ENCODE peak calls at places on chromosomes 7 and 10, in four cellular contexts. B is mesendoderm, G is astrocyte, D is Caco-2. S is an unnamed sample.

GRCh38 chr10:35074266-35074665 is 15.9 kb downstream of the CUL2 start:
- DNase-seq in B (no peak), D (no peak), G (no peak), S (no peak)

GRCh38 chr10:81680374-81680773 is 194.6 kb upstream of the NRG3 start:
- DNase-seq in D (no peak), G (no peak), B (no peak), S (no peak)

GRCh38 chr7:55140981-55141278 is 122.1 kb downstream of the EGFR start:
- DNase-seq in D (no peak), B (no peak), G (no peak), S (no peak)

GRCh38 chr10:133023216-133023843 is 64.4 kb upstream of the ADGRA1 start:
- DNase-seq in D (no peak), G (no peak), B (no peak), S (no peak)

GRCh38 chr7:142482899-142483658 is 225.2 kb upstream of the PRSS58 start:
- DNase-seq in B (peak; percentile 73), D (peak; percentile 50), G (no peak), S (no peak)

GRCh38 chr7:55774327-55775050 is 88.1 kb downstream of the SEPTIN14 start:
- DNase-seq in D (no peak), B (peak; percentile 49), G (peak; percentile 1), S (peak; percentile 77)

GRCh38 chr7:31372538-31372937 is 32.0 kb upstream of the NEUROD6 start:
- DNase-seq in G (no peak), D (no peak), B (no peak), S (no peak)

GRCh38 chr10:92239600-92240288 is 51.1 kb downstream of the CPEB3 start:
- DNase-seq in D (peak; percentile 40), G (peak; percentile 29), B (peak; percentile 53), S (no peak)

GRCh38 chr7:6640246-6640721 is 3.2 kb downstream of the ZNF316 start:
- DNase-seq in B (peak; percentile 97), G (peak; percentile 14), D (no peak), S (no peak)

GRCh38 chr7:17234398-17235021 is 63.9 kb upstream of the AHR start:
- DNase-seq in D (peak; percentile 48), G (peak; percentile 96), B (peak; percentile 58), S (no peak)

GRCh38 chr10:93579089-93579488 is 12.6 kb downstream of the FFAR4 start:
- DNase-seq in B (no peak), G (peak; percentile 18), D (peak; percentile 71), S (no peak)

GRCh38 chr7:155797262-155798250 is 14.7 kb downstream of the SHH start:
- DNase-seq in B (no peak), D (no peak), G (no peak), S (no peak)

GRCh38 chr10:110901954-110902819 is 16.8 kb downstream of the BBIP1 start:
- DNase-seq in B (peak; percentile 23), D (no peak), G (peak; percentile 83), S (no peak)

GRCh38 chr7:48274662-48275061 is 103.4 kb downstream of the ABCA13 start:
- DNase-seq in G (peak; percentile 83), B (peak; percentile 59), D (no peak), S (no peak)

GRCh38 chr10:68957654-68958053 is 1.7 kb downstream of the DDX21 start:
- DNase-seq in D (no peak), G (no peak), B (peak; percentile 8), S (no peak)

GRCh38 chr10:88702848-88703597 is 3.0 kb upstream of the LIPK start:
- DNase-seq in B (peak; percentile 94), D (peak; percentile 92), G (peak; percentile 86), S (no peak)

GRCh38 chr7:94054130-94054529 is 50.0 kb upstream of the BET1 start:
- DNase-seq in D (no peak), B (no peak), G (peak; percentile 69), S (no peak)

GRCh38 chr10:93995598-93996271 is 2.0 kb downstream of the PLCE1 start:
- DNase-seq in D (no peak), G (peak; percentile 81), B (no peak), S (no peak)

GRCh38 chr7:55545496-55545895 is 26.8 kb downstream of the VOPP1 start:
- DNase-seq in G (peak; percentile 80), B (no peak), D (no peak), S (no peak)

GRCh38 chr10:26269754-26270153 is 53.2 kb downstream of the GAD2 start:
- DNase-seq in G (peak; percentile 18), D (no peak), B (peak; percentile 85), S (no peak)

GRCh38 chr7:66643395-66643794 is 14.7 kb downstream of the KCTD7 start:
- DNase-seq in G (no peak), B (no peak), D (no peak), S (no peak)

GRCh38 chr7:31692451-31692850 is 5.4 kb downstream of the PPP1R17 start:
- DNase-seq in B (no peak), G (no peak), D (no peak), S (no peak)

GRCh38 chr10:98041352-98042043 is 11.1 kb upstream of the CRTAC1 start:
- DNase-seq in D (peak; percentile 65), B (peak; percentile 81), G (peak; percentile 14), S (no peak)

GRCh38 chr10:6583447-6583846 is 3.4 kb upstream of the PRKCQ start:
- DNase-seq in B (no peak), G (no peak), D (no peak), S (no peak)

GRCh38 chr7:86942081-86942480 is 117.4 kb downstream of the ELAPOR2 start:
- DNase-seq in D (no peak), B (no peak), G (no peak), S (no peak)

GRCh38 chr10:84427903-84428650 is 99.7 kb downstream of the CCSER2 start:
- DNase-seq in D (no peak), B (peak; percentile 61), G (peak; percentile 41), S (no peak)

GRCh38 chr10:124649209-124649608 is 95.0 kb downstream of the FAM53B start:
- DNase-seq in G (no peak), D (no peak), B (no peak), S (no peak)

GRCh38 chr7:20329389-20330175 is 1.1 kb upstream of the ITGB8 start:
- DNase-seq in D (peak; percentile 87), G (peak; percentile 75), B (peak; percentile 95), S (peak; percentile 78)

GRCh38 chr10:63717089-63717715 is 196.0 kb downstream of the REEP3 start:
- DNase-seq in B (no peak), G (no peak), D (no peak), S (no peak)

GRCh38 chr7:2523941-2524807 is 4.6 kb downstream of the LFNG start:
- DNase-seq in G (peak; percentile 65), B (peak; percentile 59), D (peak; percentile 80), S (peak; percentile 77)

GRCh38 chr10:86848747-86849146 is 92.3 kb downstream of the BMPR1A start:
- DNase-seq in B (no peak), D (no peak), G (no peak), S (no peak)

GRCh38 chr7:151166629-151167196 is 781 bp downstream of the GBX1 start:
- DNase-seq in D (no peak), G (no peak), B (no peak), S (no peak)
- H3K4me3 ChIP-seq in D (peak overlapping the region; percentile 40), G (peak overlapping the region; percentile 17), B (no peak overlapping the region), S (peak overlapping the region; percentile 37)

DNA sequence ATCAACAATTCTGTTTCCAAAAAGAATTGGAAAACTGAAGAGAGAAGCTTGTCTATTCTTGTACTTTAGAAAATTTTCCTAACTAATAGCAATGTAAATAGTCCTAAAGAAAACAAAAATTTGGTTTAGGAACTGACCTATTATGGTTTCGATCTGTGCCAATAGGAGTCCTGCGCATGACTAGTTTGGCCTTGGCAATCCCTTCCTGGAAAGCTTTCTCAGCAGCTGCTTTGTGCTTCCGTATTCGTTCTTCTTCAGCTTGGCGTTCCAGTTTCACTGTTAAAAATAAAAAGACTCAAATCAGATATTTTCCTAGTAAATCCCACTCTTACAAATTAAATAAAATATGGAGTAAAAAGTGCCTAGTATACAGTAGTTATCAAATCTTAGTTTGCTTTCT is 36.6 kb downstream of the FZD9 start:
- DNase-seq in D (no peak), B (no peak), G (no peak), S (no peak)
- H3K4me1 ChIP-seq in D (peaks cover 7% of the 10 kb centered on the region), B (no peaks in the 10 kb centered on the region), G (no peaks in the 10 kb centered on the region), S (no peaks in the 10 kb centered on the region)

DNA sequence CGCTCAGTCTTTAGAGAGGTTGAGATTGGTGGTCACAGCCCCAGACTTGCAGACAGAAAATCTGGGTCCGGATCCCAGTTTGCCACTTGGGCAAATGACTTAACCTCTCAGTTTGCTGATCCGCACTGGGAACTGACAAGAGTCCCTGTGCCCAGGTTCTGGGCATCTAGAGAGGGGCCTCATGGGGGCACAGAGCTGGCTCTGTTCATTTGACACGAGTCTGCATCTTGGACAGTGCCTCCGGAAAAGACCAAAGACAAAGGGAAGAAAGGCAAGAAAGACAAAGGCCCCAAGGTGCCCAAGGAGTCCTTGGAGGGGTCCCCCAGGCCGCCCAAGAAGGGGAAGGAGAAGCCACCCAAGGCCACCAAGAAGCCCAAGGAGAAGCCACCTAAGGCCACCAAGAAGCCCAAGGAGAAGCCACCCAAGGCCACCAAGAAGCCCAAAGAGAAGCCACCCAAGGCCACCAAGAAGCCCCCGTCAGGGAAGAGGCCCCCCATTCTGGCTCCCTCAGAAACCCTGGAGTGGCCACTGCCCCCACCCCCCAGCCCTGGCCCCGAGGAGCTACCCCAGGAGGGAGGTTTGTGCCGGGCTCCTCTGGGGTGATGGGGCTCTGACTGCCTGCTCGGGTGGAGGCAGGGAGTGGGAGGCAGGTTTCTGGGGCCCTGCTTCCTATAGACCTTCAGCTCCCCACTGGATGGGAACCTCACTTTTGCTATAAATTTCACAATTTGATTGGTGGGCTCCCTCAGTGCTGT is 2.3 kb downstream of the AEBP1 start:
- DNase-seq in G (no peak), B (no peak), D (no peak), S (no peak)
- H3K4me3 ChIP-seq in G (peak overlapping the region; percentile 70), B (no peak overlapping the region), D (no peak overlapping the region), S (peak overlapping the region; percentile 70)

GRCh38 chr7:27714831-27715444 is 25.0 kb upstream of the TAX1BP1 start:
- DNase-seq in B (no peak), D (no peak), G (peak; percentile 64), S (no peak)
- H3K4me1 ChIP-seq in B (no peaks in the 10 kb centered on the region), D (peaks cover 13% of the 10 kb centered on the region), G (peaks cover 10% of the 10 kb centered on the region), S (no peaks in the 10 kb centered on the region)

GRCh38 chr7:101165075-101165957 is at the start of gene VGF:
- DNase-seq in D (peak; percentile 95), G (peak; percentile 68), B (peak; percentile 97), S (peak; percentile 87)
- H3K4me3 ChIP-seq in D (peak within 1 kb of the TSS; percentile 63), G (peak within 1 kb of the TSS; percentile 41), B (peak within 1 kb of the TSS; percentile 28), S (peak within 1 kb of the TSS; percentile 67)

DNA sequence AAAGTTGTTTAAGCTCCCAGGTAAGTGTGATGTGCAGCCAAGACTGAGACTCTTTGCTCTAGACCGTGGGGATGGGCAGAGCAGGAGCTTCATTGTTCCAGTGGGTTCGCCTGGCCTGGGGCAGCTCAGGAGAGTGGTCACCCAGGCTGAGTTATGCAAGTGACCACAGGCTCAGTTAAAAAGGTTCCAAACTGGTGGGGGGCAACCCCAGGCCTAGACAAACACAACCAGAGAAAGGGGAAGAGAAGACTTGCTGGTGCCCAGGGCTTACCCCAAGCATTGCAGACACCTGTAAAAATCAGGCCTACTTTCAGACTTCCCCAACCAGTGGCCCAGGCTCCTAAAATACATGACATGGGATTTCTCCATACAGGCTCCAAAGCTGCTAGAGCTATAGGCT is 21.6 kb downstream of the CREB3L2 start:
- DNase-seq in B (no peak), D (no peak), G (no peak), S (no peak)
- H3K4me1 ChIP-seq in B (no peaks in the 10 kb centered on the region), D (peaks cover 68% of the 10 kb centered on the region), G (peaks cover 77% of the 10 kb centered on the region), S (peaks cover 27% of the 10 kb centered on the region)

GRCh38 chr10:100988166-100988565 is 823 bp downstream of the TWNK start:
- DNase-seq in B (no peak), G (no peak), D (no peak), S (no peak)
- H3K4me3 ChIP-seq in B (peak overlapping the region; percentile 100), G (peak overlapping the region; percentile 92), D (peak overlapping the region; percentile 44), S (peak overlapping the region; percentile 66)